ENCODE peak calls at places on chromosome 1, in four cellular contexts. One of them, this sample, is unnamed.

GRCh38 chr1:77370588-77371306 is 88.9 kb downstream of the AK5 start:
- DNase-seq in H9: no peak
- DNase-seq in H1: no peak
- DNase-seq in IMR-90: peak; percentile 99
- DNase-seq in this sample: no peak

GRCh38 chr1:205936846-205937707 is 6.2 kb downstream of the SLC26A9 start:
- DNase-seq in H9: no peak
- DNase-seq in H1: no peak
- DNase-seq in IMR-90: peak; percentile 68
- DNase-seq in this sample: peak; percentile 67

GRCh38 chr1:20366766-20367602 is 76.3 kb downstream of the VWA5B1 start:
- DNase-seq in H9: peak; percentile 86
- DNase-seq in H1: peak; percentile 43
- DNase-seq in IMR-90: peak; percentile 45
- DNase-seq in this sample: peak; percentile 91

GRCh38 chr1:5819391-5820025 is 172.7 kb downstream of the NPHP4 start:
- DNase-seq in H9: no peak
- DNase-seq in H1: no peak
- DNase-seq in IMR-90: no peak
- DNase-seq in this sample: no peak

GRCh38 chr1:60620107-60620506 is 462.3 kb upstream of the NFIA start:
- DNase-seq in H9: no peak
- DNase-seq in H1: no peak
- DNase-seq in IMR-90: no peak
- DNase-seq in this sample: no peak

GRCh38 chr1:198417041-198417440 is 123.4 kb downstream of the ATP6V1G3 start:
- DNase-seq in H9: no peak
- DNase-seq in H1: no peak
- DNase-seq in IMR-90: peak; percentile 16
- DNase-seq in this sample: no peak

GRCh38 chr1:154198756-154199562 is 7.1 kb upstream of the TPM3 start:
- DNase-seq in H9: peak; percentile 46
- DNase-seq in H1: no peak
- DNase-seq in IMR-90: peak; percentile 69
- DNase-seq in this sample: peak; percentile 84

GRCh38 chr1:109214695-109215623 is 1.2 kb downstream of the SARS1 start:
- DNase-seq in H9: no peak
- DNase-seq in H1: no peak
- DNase-seq in IMR-90: peak; percentile 95
- DNase-seq in this sample: peak; percentile 93

GRCh38 chr1:167002354-167002753 is 13.3 kb downstream of the MAEL start:
- DNase-seq in H9: no peak
- DNase-seq in H1: no peak
- DNase-seq in IMR-90: no peak
- DNase-seq in this sample: no peak

GRCh38 chr1:12621346-12622320 is 3.6 kb upstream of the DHRS3 start:
- DNase-seq in H9: no peak
- DNase-seq in H1: no peak
- DNase-seq in IMR-90: no peak
- DNase-seq in this sample: no peak

GRCh38 chr1:111569913-111570312 is 49.7 kb upstream of the RAP1A start:
- DNase-seq in H9: no peak
- DNase-seq in H1: no peak
- DNase-seq in IMR-90: no peak
- DNase-seq in this sample: no peak

GRCh38 chr1:229461032-229461668 is 27.3 kb upstream of the ACTA1 start:
- DNase-seq in H9: no peak
- DNase-seq in H1: no peak
- DNase-seq in IMR-90: no peak
- DNase-seq in this sample: no peak

GRCh38 chr1:9033363-9033762 is 7.1 kb upstream of the SLC2A7 start:
- DNase-seq in H9: no peak
- DNase-seq in H1: no peak
- DNase-seq in IMR-90: no peak
- DNase-seq in this sample: no peak

GRCh38 chr1:226827458-226827857 is 43.0 kb upstream of the PSEN2 start:
- DNase-seq in H9: peak; percentile 55
- DNase-seq in H1: no peak
- DNase-seq in IMR-90: no peak
- DNase-seq in this sample: peak; percentile 93

GRCh38 chr1:245310605-245311531 is 156.1 kb downstream of the KIF26B start:
- DNase-seq in H9: peak; percentile 51
- DNase-seq in H1: no peak
- DNase-seq in IMR-90: no peak
- DNase-seq in this sample: peak; percentile 65

GRCh38 chr1:208207388-208208131 is 36.6 kb downstream of the PLXNA2 start:
- DNase-seq in H9: no peak
- DNase-seq in H1: no peak
- DNase-seq in IMR-90: peak; percentile 94
- DNase-seq in this sample: peak; percentile 69

GRCh38 chr1:244050835-244051444 is at the start of gene ZBTB18:
- DNase-seq in H9: no peak
- DNase-seq in H1: no peak
- DNase-seq in IMR-90: peak; percentile 82
- DNase-seq in this sample: peak; percentile 78

GRCh38 chr1:160070243-160071163 is 543 bp upstream of the KCNJ10 start:
- DNase-seq in H9: peak; percentile 95
- DNase-seq in H1: no peak
- DNase-seq in IMR-90: peak; percentile 27
- DNase-seq in this sample: peak; percentile 91

GRCh38 chr1:232529747-232530146 is 100.2 kb downstream of the SIPA1L2 start:
- DNase-seq in H9: no peak
- DNase-seq in H1: no peak
- DNase-seq in IMR-90: peak; percentile 43
- DNase-seq in this sample: peak; percentile 54

GRCh38 chr1:119045091-119045746 is 57.1 kb upstream of the TBX15 start:
- DNase-seq in H9: no peak
- DNase-seq in H1: no peak
- DNase-seq in IMR-90: no peak
- DNase-seq in this sample: no peak

GRCh38 chr1:21302747-21303715 is 12.8 kb upstream of the ECE1 start:
- DNase-seq in H9: no peak
- DNase-seq in H1: no peak
- DNase-seq in IMR-90: peak; percentile 93
- DNase-seq in this sample: no peak

GRCh38 chr1:147669475-147670318 is 627 bp downstream of the ACP6 start:
- DNase-seq in H9: peak; percentile 69
- DNase-seq in H1: no peak
- DNase-seq in IMR-90: peak; percentile 47
- DNase-seq in this sample: peak; percentile 76

GRCh38 chr1:235074335-235075120 is 54.1 kb downstream of the TOMM20 start:
- DNase-seq in H9: no peak
- DNase-seq in H1: no peak
- DNase-seq in IMR-90: peak; percentile 92
- DNase-seq in this sample: peak; percentile 43

GRCh38 chr1:39427912-39428311 is 63.5 kb upstream of the BMP8A start:
- DNase-seq in H9: no peak
- DNase-seq in H1: no peak
- DNase-seq in IMR-90: no peak
- DNase-seq in this sample: no peak

GRCh38 chr1:202302166-202302565 is 39.6 kb downstream of the UBE2T start:
- DNase-seq in H9: no peak
- DNase-seq in H1: no peak
- DNase-seq in IMR-90: no peak
- DNase-seq in this sample: no peak

GRCh38 chr1:87739141-87739540 is 410.5 kb downstream of the LMO4 start:
- DNase-seq in H9: no peak
- DNase-seq in H1: no peak
- DNase-seq in IMR-90: no peak
- DNase-seq in this sample: no peak
- H4K5ac ChIP-seq in H9: no peak overlapping the region
- H4K5ac ChIP-seq in H1: no peak overlapping the region
- H4K5ac ChIP-seq in IMR-90: no peak overlapping the region
- H4K5ac ChIP-seq in this sample: no peak overlapping the region

GRCh38 chr1:117051224-117052064 is 8.7 kb upstream of the TTF2 start:
- DNase-seq in H9: no peak
- DNase-seq in H1: no peak
- DNase-seq in IMR-90: no peak
- DNase-seq in this sample: no peak

GRCh38 chr1:117047271-117047670 is 12.9 kb upstream of the TTF2 start:
- DNase-seq in H9: no peak
- DNase-seq in H1: no peak
- DNase-seq in IMR-90: no peak
- DNase-seq in this sample: no peak

GRCh38 chr1:117046781-117047180 is 13.3 kb upstream of the TTF2 start:
- DNase-seq in H9: no peak
- DNase-seq in H1: no peak
- DNase-seq in IMR-90: no peak
- DNase-seq in this sample: no peak

GRCh38 chr1:117049857-117050256 is 10.3 kb upstream of the TTF2 start:
- DNase-seq in H9: no peak
- DNase-seq in H1: no peak
- DNase-seq in IMR-90: no peak
- DNase-seq in this sample: no peak

GRCh38 chr1:117048431-117049133 is 11.5 kb upstream of the TTF2 start:
- DNase-seq in H9: no peak
- DNase-seq in H1: no peak
- DNase-seq in IMR-90: no peak
- DNase-seq in this sample: no peak
- H4K5ac ChIP-seq in H9: no peak overlapping the region
- H4K5ac ChIP-seq in H1: no peak overlapping the region
- H4K5ac ChIP-seq in IMR-90: no peak overlapping the region
- H4K5ac ChIP-seq in this sample: no peak overlapping the region

GRCh38 chr1:211903490-211904260 is 73.1 kb upstream of the LPGAT1 start:
- DNase-seq in H9: no peak
- DNase-seq in H1: no peak
- DNase-seq in IMR-90: no peak
- DNase-seq in this sample: no peak
- H4K5ac ChIP-seq in H9: no peak overlapping the region
- H4K5ac ChIP-seq in H1: no peak overlapping the region
- H4K5ac ChIP-seq in IMR-90: no peak overlapping the region
- H4K5ac ChIP-seq in this sample: no peak overlapping the region

GRCh38 chr1:162973381-162973795 is 95.8 kb upstream of the RGS4 start:
- DNase-seq in H9: no peak
- DNase-seq in H1: no peak
- DNase-seq in IMR-90: peak; percentile 90
- DNase-seq in this sample: no peak

GRCh38 chr1:162974810-162975209 is 94.4 kb upstream of the RGS4 start:
- DNase-seq in H9: no peak
- DNase-seq in H1: no peak
- DNase-seq in IMR-90: no peak
- DNase-seq in this sample: no peak

GRCh38 chr1:162977944-162978568 is 91.1 kb upstream of the RGS4 start:
- DNase-seq in H9: no peak
- DNase-seq in H1: no peak
- DNase-seq in IMR-90: no peak
- DNase-seq in this sample: peak; percentile 13

GRCh38 chr1:162972768-162973167 is 96.4 kb upstream of the RGS4 start:
- DNase-seq in H9: no peak
- DNase-seq in H1: no peak
- DNase-seq in IMR-90: no peak
- DNase-seq in this sample: no peak

GRCh38 chr1:162976628-162977027 is 92.5 kb upstream of the RGS4 start:
- DNase-seq in H9: no peak
- DNase-seq in H1: no peak
- DNase-seq in IMR-90: no peak
- DNase-seq in this sample: no peak
- H4K5ac ChIP-seq in H9: no peak overlapping the region
- H4K5ac ChIP-seq in H1: no peak overlapping the region
- H4K5ac ChIP-seq in IMR-90: no peak overlapping the region
- H4K5ac ChIP-seq in this sample: no peak overlapping the region

GRCh38 chr1:45216861-45217260 is 10.5 kb upstream of the ZSWIM5 start:
- DNase-seq in H9: no peak
- DNase-seq in H1: no peak
- DNase-seq in IMR-90: no peak
- DNase-seq in this sample: peak; percentile 90
- H4K5ac ChIP-seq in H9: no peak overlapping the region
- H4K5ac ChIP-seq in H1: no peak overlapping the region
- H4K5ac ChIP-seq in IMR-90: no peak overlapping the region
- H4K5ac ChIP-seq in this sample: no peak overlapping the region

GRCh38 chr1:117003253-117003875 is 1.8 kb downstream of the CD101 start:
- DNase-seq in H9: no peak
- DNase-seq in H1: no peak
- DNase-seq in IMR-90: no peak
- DNase-seq in this sample: peak; percentile 31
- H4K5ac ChIP-seq in H9: no peak overlapping the region
- H4K5ac ChIP-seq in H1: no peak overlapping the region
- H4K5ac ChIP-seq in IMR-90: no peak overlapping the region
- H4K5ac ChIP-seq in this sample: no peak overlapping the region

GRCh38 chr1:30375156-30375555 is 348.2 kb downstream of the MATN1 start:
- DNase-seq in H9: no peak
- DNase-seq in H1: no peak
- DNase-seq in IMR-90: no peak
- DNase-seq in this sample: no peak

GRCh38 chr1:30371888-30372791 is 351.2 kb downstream of the MATN1 start:
- DNase-seq in H9: peak; percentile 27
- DNase-seq in H1: no peak
- DNase-seq in IMR-90: no peak
- DNase-seq in this sample: no peak

GRCh38 chr1:30374400-30375070 is 348.9 kb downstream of the MATN1 start:
- DNase-seq in H9: no peak
- DNase-seq in H1: no peak
- DNase-seq in IMR-90: no peak
- DNase-seq in this sample: no peak

GRCh38 chr1:30372792-30373433 is 350.5 kb downstream of the MATN1 start:
- DNase-seq in H9: peak; percentile 71
- DNase-seq in H1: no peak
- DNase-seq in IMR-90: no peak
- DNase-seq in this sample: peak; percentile 51

GRCh38 chr1:30373471-30374399 is 349.6 kb downstream of the MATN1 start:
- DNase-seq in H9: peak; percentile 18
- DNase-seq in H1: no peak
- DNase-seq in IMR-90: no peak
- DNase-seq in this sample: no peak
- H4K5ac ChIP-seq in H9: no peak overlapping the region
- H4K5ac ChIP-seq in H1: no peak overlapping the region
- H4K5ac ChIP-seq in IMR-90: no peak overlapping the region
- H4K5ac ChIP-seq in this sample: no peak overlapping the region

This sample was measured in mesendoderm.